ENCODE peak calls at places on chromosome 20, in nine cellular contexts. Z is pancreas; B is left ventricle myocardium inferior; X is PC-3; L is uterus; V is aorta; J is colonic mucosa; U is CD8-positive, alpha-beta memory T cell; A is hepatocyte. N is an unnamed sample. For H3K9me3 and H3K36me3, the result is how much of the 10 kb centered on the place peaks cover.

GRCh38 chr20:39661833-39662232 is 699.7 kb downstream of the DHX35 start:
- DNase-seq in Z (no peak), B (no peak), X (no peak), L (no peak), V (no peak), J (no peak), U (no peak), A (peak), N (no peak)

GRCh38 chr20:1165941-1166340 is 18.8 kb downstream of the TMEM74B start:
- DNase-seq in Z (no peak), B (no peak), X (no peak), L (no peak), V (no peak), J (no peak), U (no peak), A (no peak), N (no peak)

GRCh38 chr20:2326046-2326445 is 30.2 kb downstream of the TGM3 start:
- DNase-seq in Z (no peak), B (no peak), X (no peak), L (no peak), V (no peak), J (no peak), U (no peak), A (no peak), N (no peak)

GRCh38 chr20:46057856-46058655 is 29.0 kb downstream of the SLC12A5 start:
- DNase-seq in Z (no peak), B (peak), X (no peak), L (peak), V (peak), J (peak), U (no peak), A (peak), N (peak)

GRCh38 chr20:19073584-19074198 is 138.8 kb upstream of the SLC24A3 start:
- DNase-seq in Z (no peak), B (no peak), X (peak), L (no peak), V (no peak), J (no peak), U (no peak), A (peak), N (no peak)

GRCh38 chr20:10157539-10157938 is 61.1 kb upstream of the SNAP25 start:
- DNase-seq in Z (no peak), B (no peak), X (no peak), L (no peak), V (no peak), J (no peak), U (no peak), A (no peak), N (no peak)

GRCh38 chr20:1375515-1375914 is 17.3 kb downstream of the FKBP1A start:
- DNase-seq in Z (no peak), B (no peak), X (peak), L (no peak), V (no peak), J (peak), U (no peak), A (no peak), N (no peak)

GRCh38 chr20:675453-676314 is at the start of gene SCRT2:
- DNase-seq in Z (peak), B (peak), X (peak), L (peak), V (peak), J (peak), U (peak), A (peak), N (peak)

GRCh38 chr20:33444797-33445560 is 1.4 kb upstream of the SNTA1 start:
- DNase-seq in Z (no peak), B (peak), X (peak), L (no peak), V (no peak), J (peak), U (no peak), A (peak), N (no peak)

DNA sequence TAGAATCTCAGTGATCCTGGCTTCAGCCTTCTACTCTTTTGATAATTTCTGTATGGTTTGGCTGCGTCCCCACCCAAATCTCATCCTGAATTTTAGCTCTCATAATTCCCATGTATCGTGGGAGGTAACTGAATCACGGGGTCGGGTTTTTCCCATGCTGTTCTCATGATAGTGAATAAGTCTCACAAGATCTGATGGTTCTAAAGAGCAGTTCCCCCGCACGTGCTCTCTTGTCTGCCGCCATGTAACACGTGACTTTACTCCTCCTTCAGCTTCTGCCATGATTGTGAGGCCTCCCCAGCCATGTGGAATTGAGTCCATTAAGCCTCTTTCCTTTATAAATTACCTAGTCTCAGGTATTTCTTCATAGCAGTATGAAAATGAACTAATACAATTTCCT is 507.2 kb downstream of the CDH26 start:
- DNase-seq in Z (no peak), B (no peak), X (no peak), L (no peak), V (no peak), J (no peak), U (no peak), A (no peak), N (no peak)
- H3K9me3 ChIP-seq in Z (under half), B (under half), X (under half), L (under half), V (under half), J (under half), U (under half), A (under half), N (under half)

GRCh38 chr20:63878855-63879254 is 13.8 kb downstream of the TPD52L2 start:
- DNase-seq in Z (no peak), B (no peak), X (no peak), L (no peak), V (no peak), J (no peak), U (no peak), A (no peak), N (no peak)

GRCh38 chr20:63874254-63874653 is 9.2 kb downstream of the TPD52L2 start:
- DNase-seq in Z (no peak), B (no peak), X (no peak), L (no peak), V (no peak), J (no peak), U (no peak), A (no peak), N (no peak)

GRCh38 chr20:63879264-63879663 is 14.2 kb downstream of the TPD52L2 start:
- DNase-seq in Z (no peak), B (no peak), X (no peak), L (no peak), V (no peak), J (no peak), U (no peak), A (no peak), N (no peak)

GRCh38 chr20:63876489-63877036 is 11.5 kb downstream of the TPD52L2 start:
- DNase-seq in Z (no peak), B (no peak), X (no peak), L (no peak), V (no peak), J (no peak), U (no peak), A (no peak), N (no peak)

GRCh38 chr20:63877755-63878470 is 12.8 kb downstream of the TPD52L2 start:
- DNase-seq in Z (no peak), B (no peak), X (no peak), L (no peak), V (no peak), J (no peak), U (no peak), A (no peak), N (no peak)
- H3K36me3 ChIP-seq in Z (under half), B (half or more), X (half or more), L (under half), V (under half), J (under half), U (under half), A (under half), N (half or more)

DNA sequence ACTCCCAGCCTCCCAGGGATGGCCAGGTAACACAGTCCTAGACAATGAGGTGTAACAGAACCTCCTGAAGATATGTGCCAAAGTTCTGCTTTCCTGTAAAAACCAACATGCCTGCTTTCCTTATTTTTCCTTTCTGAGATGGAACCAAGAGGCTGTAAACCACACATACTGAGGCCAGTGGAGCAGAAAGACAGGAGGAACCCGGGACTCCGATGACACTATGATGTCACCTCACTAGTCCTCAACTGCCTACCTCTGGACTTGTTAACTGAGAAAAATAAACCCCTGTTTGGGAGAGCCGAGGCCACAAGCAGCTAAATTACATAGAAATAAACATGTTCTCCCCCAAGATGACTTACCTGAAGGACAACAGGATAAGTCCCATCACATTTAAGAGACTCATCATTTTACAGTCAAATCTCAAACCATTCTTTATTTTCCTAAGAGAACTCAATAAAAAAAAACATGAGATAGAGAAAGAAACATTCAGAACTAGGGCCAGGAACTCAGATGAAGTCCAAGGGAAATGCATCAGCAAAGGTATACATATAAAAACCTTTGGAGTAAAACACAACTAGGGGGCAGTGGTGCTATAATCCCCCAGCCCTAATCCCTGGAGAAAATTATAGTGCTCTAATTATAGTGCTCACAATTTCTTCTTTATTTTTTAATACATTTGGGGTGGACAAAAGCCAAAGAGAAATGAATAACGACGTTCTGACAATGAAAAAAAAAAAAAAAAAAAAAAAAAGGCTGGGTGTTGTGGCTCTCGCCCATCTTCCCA is 100.4 kb upstream of the EMILIN3 start:
- DNase-seq in Z (no peak), B (no peak), X (no peak), L (no peak), V (no peak), J (no peak), U (no peak), A (no peak), N (no peak)
- H3K27ac ChIP-seq in Z (no peak), B (peak), X (no peak), L (no peak), V (no peak), J (no peak), U (no peak), A (no peak), N (no peak)

DNA sequence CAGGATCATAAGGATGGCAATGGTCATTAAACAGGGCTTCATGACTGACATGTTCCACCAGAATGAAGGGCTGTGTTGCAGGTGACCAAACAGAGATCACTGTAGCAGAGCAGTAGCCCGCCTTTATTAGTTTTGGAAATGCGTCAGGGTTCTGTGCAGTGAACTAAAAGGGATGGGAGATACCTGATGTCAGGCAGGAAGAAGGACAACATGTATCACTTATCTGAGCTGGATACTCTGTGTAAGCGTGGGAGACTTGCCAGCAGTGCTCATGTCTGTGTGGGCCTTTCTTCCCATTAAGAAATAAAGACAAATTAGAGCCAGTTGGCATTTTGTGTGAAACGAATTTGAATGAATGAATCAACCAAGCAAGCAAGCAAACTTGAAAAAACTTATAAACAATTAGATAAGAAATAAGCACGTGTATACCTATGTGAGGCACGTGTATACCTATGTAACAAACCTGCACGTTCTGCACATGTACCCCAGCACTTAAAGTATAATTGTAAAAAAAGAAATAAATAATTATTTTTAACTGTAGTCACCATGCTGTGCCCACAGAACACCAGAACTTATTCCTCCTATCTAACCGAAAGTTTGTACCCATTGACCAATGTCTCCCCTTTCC is at the start of gene DEFB116:
- DNase-seq in Z (no peak), B (no peak), X (no peak), L (no peak), V (no peak), J (no peak), U (no peak), A (no peak), N (no peak)
- H3K9me3 ChIP-seq in Z (under half), B (under half), X (under half), L (under half), V (under half), J (under half), U (under half), A (under half), N (under half)

GRCh38 chr20:34495307-34495706 is 20.9 kb upstream of the DYNLRB1 start:
- DNase-seq in Z (no peak), B (no peak), X (no peak), L (no peak), V (no peak), J (no peak), U (no peak), A (peak), N (no peak)
- H3K36me3 ChIP-seq in Z (under half), B (half or more), X (under half), L (under half), V (under half), J (under half), U (under half), A (under half), N (half or more)

DNA sequence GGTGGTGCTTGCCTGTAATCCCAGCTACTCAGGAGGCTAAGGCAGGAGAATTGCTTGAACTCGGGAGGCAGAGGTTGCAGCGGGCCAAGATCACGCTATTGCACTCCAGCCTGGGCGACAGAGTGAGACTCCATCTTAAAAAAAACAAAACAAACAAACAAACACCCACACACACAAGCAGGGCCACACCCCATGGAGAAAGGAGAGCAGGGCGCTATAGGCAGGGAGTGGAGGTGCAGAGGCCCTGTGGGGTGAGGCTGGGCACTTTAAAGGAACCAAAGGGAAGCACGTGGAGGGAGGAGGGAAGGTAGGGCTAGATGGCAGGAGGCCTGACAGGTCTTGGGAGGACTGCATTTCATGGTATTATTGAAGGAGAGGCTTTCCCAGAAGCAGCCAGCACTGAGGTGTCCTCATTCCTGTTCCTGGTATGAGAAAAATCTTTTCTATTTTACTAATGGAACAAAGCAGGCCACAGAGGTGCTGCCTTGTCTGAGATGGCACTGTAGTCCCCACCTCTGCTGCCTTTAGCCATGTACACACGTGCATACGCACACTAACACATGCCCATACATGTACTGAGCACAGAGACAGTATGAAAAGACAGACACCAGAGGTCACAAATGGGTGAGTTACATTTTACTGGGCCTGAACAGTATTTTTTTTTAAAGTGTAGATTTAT is 44.0 kb downstream of the BCAS4 start:
- DNase-seq in Z (no peak), B (no peak), X (no peak), L (no peak), V (no peak), J (no peak), U (no peak), A (no peak), N (no peak)
- H3K27ac ChIP-seq in Z (no peak), B (no peak), X (no peak), L (no peak), V (peak), J (no peak), U (no peak), A (peak), N (no peak)

GRCh38 chr20:51136326-51136725 is 113.4 kb upstream of the KCNG1 start:
- DNase-seq in Z (no peak), B (no peak), X (peak), L (no peak), V (no peak), J (peak), U (no peak), A (peak), N (no peak)

GRCh38 chr20:51131806-51132205 is 108.9 kb upstream of the KCNG1 start:
- DNase-seq in Z (no peak), B (no peak), X (no peak), L (no peak), V (no peak), J (peak), U (no peak), A (no peak), N (no peak)

GRCh38 chr20:51135926-51136325 is 113.0 kb upstream of the KCNG1 start:
- DNase-seq in Z (no peak), B (no peak), X (no peak), L (no peak), V (no peak), J (no peak), U (no peak), A (no peak), N (no peak)

GRCh38 chr20:51132286-51132810 is 109.4 kb upstream of the KCNG1 start:
- DNase-seq in Z (no peak), B (no peak), X (peak), L (no peak), V (no peak), J (peak), U (no peak), A (no peak), N (no peak)

GRCh38 chr20:51134405-51134804 is 111.5 kb upstream of the KCNG1 start:
- DNase-seq in Z (no peak), B (no peak), X (no peak), L (no peak), V (no peak), J (peak), U (no peak), A (no peak), N (no peak)
- H3K9me3 ChIP-seq in Z (under half), B (under half), X (under half), L (under half), V (under half), J (under half), U (under half), A (under half), N (under half)

GRCh38 chr20:63590218-63591146 is 16.4 kb upstream of the HELZ2 start:
- DNase-seq in Z (no peak), B (no peak), X (no peak), L (no peak), V (no peak), J (no peak), U (no peak), A (no peak), N (no peak)

GRCh38 chr20:63594043-63594561 is 20.1 kb upstream of the HELZ2 start:
- DNase-seq in Z (no peak), B (no peak), X (peak), L (no peak), V (no peak), J (no peak), U (no peak), A (no peak), N (peak)

GRCh38 chr20:63591786-63592355 is 17.8 kb upstream of the HELZ2 start:
- DNase-seq in Z (no peak), B (no peak), X (no peak), L (no peak), V (no peak), J (no peak), U (no peak), A (no peak), N (peak)

GRCh38 chr20:63591147-63591533 is 17.1 kb upstream of the HELZ2 start:
- DNase-seq in Z (no peak), B (no peak), X (no peak), L (no peak), V (no peak), J (no peak), U (no peak), A (no peak), N (no peak)

DNA sequence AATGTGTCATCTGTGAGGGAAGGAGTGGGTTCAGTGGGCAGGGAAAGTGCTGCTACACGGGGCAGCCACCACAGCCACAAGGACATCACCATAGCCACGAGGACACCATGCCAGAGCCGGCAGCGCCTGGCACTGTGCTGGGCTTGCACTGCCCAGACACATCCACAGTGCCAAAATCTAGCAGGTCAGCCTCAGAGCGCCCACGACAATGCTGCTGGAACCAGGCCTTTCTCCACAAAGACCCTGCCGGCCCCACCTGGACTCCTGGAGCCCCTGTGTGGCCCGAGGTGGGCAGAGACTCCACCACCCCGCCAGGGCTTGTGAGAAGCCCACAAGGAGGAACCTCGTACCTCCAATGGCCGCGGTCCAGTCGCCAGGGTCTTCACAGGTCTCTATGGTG is 18.6 kb upstream of the HELZ2 start:
- DNase-seq in Z (no peak), B (no peak), X (no peak), L (no peak), V (no peak), J (no peak), U (no peak), A (no peak), N (no peak)
- H3K36me3 ChIP-seq in Z (under half), B (half or more), X (under half), L (under half), V (under half), J (under half), U (under half), A (under half), N (under half)

GRCh38 chr20:13870349-13870748 is 85.5 kb downstream of the NDUFAF5 start:
- DNase-seq in Z (no peak), B (no peak), X (no peak), L (no peak), V (no peak), J (no peak), U (no peak), A (no peak), N (no peak)
- H3K27ac ChIP-seq in Z (no peak), B (no peak), X (no peak), L (peak), V (no peak), J (no peak), U (no peak), A (no peak), N (no peak)

GRCh38 chr20:48011025-48011424 is 225.7 kb upstream of the SULF2 start:
- DNase-seq in Z (no peak), B (no peak), X (no peak), L (no peak), V (no peak), J (no peak), U (no peak), A (no peak), N (no peak)
- H3K9me3 ChIP-seq in Z (under half), B (under half), X (under half), L (under half), V (under half), J (under half), U (under half), A (under half), N (under half)

N was measured in left lung.